ENCODE peak calls at places on chromosomes 5 and 9, in eight cellular contexts. N is astrocyte, S is Caco-2, U is Peyer's patch, D is GM12878, H is tibial nerve, X is spleen, Q is right atrium auricular region. Z is an unnamed sample.

GRCh38 chr5:80739487-80739886 is 84.7 kb upstream of the DHFR start:
- DNase-seq in S (no peak), Q (no peak), N (no peak), H (no peak), D (no peak), U (no peak), X (no peak), Z (no peak)

GRCh38 chr5:38265546-38266179 is 7.3 kb downstream of the EGFLAM start:
- DNase-seq in Q (peak), X (no peak), H (peak), N (peak), U (no peak), D (no peak), S (peak), Z (peak)

GRCh38 chr5:121974261-121974660 is 12.5 kb downstream of the SRFBP1 start:
- DNase-seq in Q (no peak), D (no peak), H (no peak), N (peak), S (no peak), X (no peak), U (no peak), Z (peak)

GRCh38 chr5:169803077-169803981 is 166.3 kb downstream of the DOCK2 start:
- DNase-seq in H (no peak), D (no peak), N (peak), S (no peak), U (no peak), X (no peak), Q (peak), Z (peak)

GRCh38 chr5:17167171-17167891 is 50.1 kb upstream of the BASP1 start:
- DNase-seq in Q (no peak), U (no peak), N (peak), D (no peak), X (no peak), H (no peak), S (no peak), Z (no peak)

GRCh38 chr5:103561670-103562069 is 919 bp downstream of the NUDT12 start:
- DNase-seq in U (no peak), X (no peak), N (no peak), H (no peak), Q (no peak), D (no peak), S (no peak), Z (peak)

GRCh38 chr5:43017438-43017820 is 22.7 kb downstream of the ANXA2R start:
- DNase-seq in S (peak), N (no peak), H (no peak), D (no peak), Q (no peak), U (no peak), X (peak), Z (peak)

GRCh38 chr9:131234799-131235479 is 41.4 kb downstream of the FAM78A start:
- DNase-seq in X (no peak), H (no peak), N (no peak), S (no peak), U (no peak), Q (no peak), D (no peak), Z (no peak)

GRCh38 chr5:133387091-133387490 is 225.2 kb downstream of the FSTL4 start:
- DNase-seq in H (no peak), S (no peak), U (no peak), D (no peak), X (no peak), N (no peak), Q (no peak), Z (no peak)

GRCh38 chr5:129973716-129974426 is 69.6 kb downstream of the CHSY3 start:
- DNase-seq in N (peak), X (no peak), U (no peak), H (no peak), D (no peak), Q (no peak), S (no peak), Z (peak)

GRCh38 chr5:177454397-177455035 is 7.9 kb downstream of the PRR7 start:
- DNase-seq in N (peak), Q (peak), X (peak), S (peak), H (peak), D (no peak), U (peak), Z (peak)

GRCh38 chr5:14880688-14881087 is 9.1 kb upstream of the ANKH start:
- DNase-seq in Q (no peak), S (no peak), D (no peak), N (no peak), H (no peak), U (no peak), X (no peak), Z (no peak)

GRCh38 chr9:134631881-134632280 is 9.7 kb upstream of the COL5A1 start:
- DNase-seq in Q (no peak), N (no peak), H (no peak), X (peak), S (peak), U (peak), D (no peak), Z (no peak)

GRCh38 chr5:24363789-24364534 is 280.8 kb downstream of the CDH10 start:
- DNase-seq in X (no peak), H (no peak), U (no peak), S (no peak), D (no peak), N (no peak), Q (no peak), Z (no peak)

GRCh38 chr5:103774736-103775135 is 212.1 kb upstream of the NUDT12 start:
- DNase-seq in H (no peak), S (no peak), U (no peak), Q (no peak), X (no peak), N (peak), D (no peak), Z (no peak)

GRCh38 chr5:146447734-146448380 is 724 bp downstream of the TCERG1 start:
- DNase-seq in X (no peak), Q (no peak), S (no peak), D (no peak), N (peak), U (no peak), H (no peak), Z (peak)

GRCh38 chr9:109730228-109730627 is 49.8 kb upstream of the PALM2AKAP2 start:
- DNase-seq in Q (no peak), H (no peak), S (no peak), N (no peak), X (no peak), D (no peak), U (no peak), Z (peak)

GRCh38 chr5:82405166-82405565 is 127.0 kb upstream of the RPS23 start:
- DNase-seq in U (no peak), X (no peak), N (peak), D (no peak), S (no peak), H (no peak), Q (no peak), Z (peak)

GRCh38 chr9:11558043-11558442 is 945.2 kb upstream of the PTPRD start:
- DNase-seq in N (no peak), S (no peak), X (no peak), H (no peak), D (no peak), Q (no peak), U (no peak), Z (no peak)

GRCh38 chr5:28766565-28767158 is 1728.3 kb upstream of the CDH9 start:
- DNase-seq in U (no peak), D (no peak), H (no peak), S (no peak), N (peak), Q (no peak), X (no peak), Z (peak)

GRCh38 chr9:37029304-37029775 is 4.7 kb downstream of the PAX5 start:
- DNase-seq in D (no peak), Q (no peak), S (no peak), X (peak), N (no peak), H (no peak), U (no peak), Z (no peak)

GRCh38 chr5:87746891-87747366 is 334.2 kb upstream of the CCNH start:
- DNase-seq in S (no peak), H (no peak), D (no peak), Q (no peak), X (no peak), U (no peak), N (peak), Z (no peak)

GRCh38 chr9:129676287-129676686 is 10.8 kb downstream of the PRRX2 start:
- DNase-seq in Q (no peak), H (no peak), X (no peak), N (no peak), U (no peak), D (no peak), S (no peak), Z (no peak)

GRCh38 chr9:3058409-3058808 is 214.5 kb upstream of the PUM3 start:
- DNase-seq in U (no peak), H (no peak), X (no peak), Q (no peak), S (no peak), N (no peak), D (no peak), Z (no peak)

GRCh38 chr5:51983161-51983560 is 599.9 kb downstream of the ISL1 start:
- DNase-seq in S (no peak), H (no peak), N (no peak), U (no peak), X (no peak), Q (no peak), D (no peak), Z (no peak)

GRCh38 chr5:112604741-112605390 is 132.8 kb upstream of the APC start:
- DNase-seq in U (no peak), X (no peak), H (no peak), D (peak), S (peak), N (no peak), Q (no peak), Z (peak)

GRCh38 chr5:132895719-132896305 is 22.3 kb downstream of the LEAP2 start:
- DNase-seq in N (no peak), Q (no peak), U (no peak), D (no peak), X (no peak), S (no peak), H (no peak), Z (no peak)

GRCh38 chr5:73007051-73007450 is 51.2 kb downstream of the FCHO2 start:
- DNase-seq in H (no peak), D (no peak), N (peak), Q (no peak), S (no peak), U (no peak), X (no peak), Z (no peak)

DNA sequence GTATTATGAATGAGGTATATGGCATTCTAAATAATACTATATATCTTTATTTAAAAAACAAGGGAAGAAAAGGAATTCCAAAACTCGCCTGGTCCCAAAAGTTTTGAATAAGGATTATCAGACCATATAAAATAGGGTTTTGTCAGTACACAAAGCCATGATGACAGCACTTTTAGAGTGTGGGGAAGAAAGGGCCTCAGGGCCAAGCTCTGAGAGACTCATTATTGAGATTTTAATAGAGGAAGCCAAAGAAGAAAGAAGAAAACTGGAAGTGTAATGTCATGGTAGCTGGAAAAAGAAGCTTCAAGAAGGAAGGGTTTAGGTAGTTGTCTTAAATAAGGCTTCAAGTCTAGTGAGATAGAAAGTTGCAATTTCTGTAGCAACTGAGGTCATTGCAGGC is 53.0 kb downstream of the FCHO2 start:
- DNase-seq in X (no peak), S (no peak), N (no peak), H (no peak), U (no peak), D (no peak), Q (no peak), Z (no peak)
- H3K4me3 ChIP-seq in X (no peak), S (no peak), N (no peak), H (no peak), U (no peak), D (no peak), Q (no peak), Z (no peak)

GRCh38 chr9:127505396-127506116 is 54.2 kb downstream of the LRSAM1 start:
- DNase-seq in U (no peak), Q (no peak), S (peak), N (no peak), X (no peak), D (no peak), H (no peak), Z (peak)

GRCh38 chr9:127503379-127503921 is 52.1 kb downstream of the LRSAM1 start:
- DNase-seq in U (no peak), X (no peak), Q (no peak), S (no peak), N (no peak), H (no peak), D (no peak), Z (no peak)

GRCh38 chr9:127504887-127505251 is 53.6 kb downstream of the LRSAM1 start:
- DNase-seq in Q (no peak), X (no peak), D (no peak), N (no peak), H (no peak), U (no peak), S (no peak), Z (no peak)

GRCh38 chr9:127502706-127503378 is 51.5 kb downstream of the LRSAM1 start:
- DNase-seq in U (no peak), S (no peak), D (no peak), N (no peak), H (no peak), X (no peak), Q (no peak), Z (no peak)

GRCh38 chr9:127503947-127504886 is 52.9 kb downstream of the LRSAM1 start:
- DNase-seq in Q (peak), X (peak), S (peak), H (peak), U (peak), D (no peak), N (peak), Z (peak)
- TF ChIP-seq CTCF in Q (peak), X (peak), S (peak), H (peak), U (peak), D (peak), N (peak), Z (peak)

GRCh38 chr9:122930541-122930932 is 775 bp downstream of the ZBTB26 start:
- DNase-seq in N (no peak), X (no peak), Q (no peak), S (no peak), D (no peak), U (no peak), H (no peak), Z (no peak)

GRCh38 chr9:122930933-122931850 is at the start of gene ZBTB26:
- DNase-seq in Q (peak), D (peak), S (peak), H (peak), X (peak), U (peak), N (peak), Z (peak)

GRCh38 chr9:122923947-122924346 is 7.4 kb downstream of the ZBTB26 start:
- DNase-seq in Q (no peak), X (no peak), S (no peak), U (no peak), D (no peak), N (no peak), H (no peak), Z (no peak)

GRCh38 chr9:122931851-122932199 is 513 bp upstream of the ZBTB26 start:
- DNase-seq in X (no peak), N (no peak), Q (no peak), S (no peak), D (no peak), H (no peak), U (no peak), Z (no peak)

DNA sequence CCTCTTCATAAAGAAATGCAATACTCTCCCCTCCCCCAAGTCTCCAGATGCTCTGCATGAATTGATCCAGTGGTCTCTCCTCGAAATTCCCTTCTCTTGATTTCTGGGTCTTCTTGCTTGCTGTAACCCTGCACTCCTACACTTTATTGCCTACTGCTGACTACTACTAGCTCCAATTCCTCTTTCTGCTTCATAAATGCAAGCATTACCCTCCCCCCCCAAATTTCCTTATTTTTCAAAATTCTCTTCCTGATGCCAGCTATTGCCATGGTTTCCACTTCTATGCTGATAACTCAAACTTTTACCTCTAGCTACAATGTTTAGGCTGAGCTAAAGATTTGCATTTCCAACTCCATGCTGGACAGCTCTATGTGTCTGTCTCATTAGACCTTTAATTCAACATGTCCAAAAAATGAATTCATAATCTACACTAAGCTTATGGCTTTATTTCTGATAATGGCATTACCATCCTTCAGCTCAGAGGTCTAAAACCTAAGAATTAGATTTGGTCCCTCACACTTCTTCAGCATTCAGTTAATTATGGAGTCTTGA is 1.4 kb downstream of the ZBTB26 start:
- DNase-seq in X (no peak), U (no peak), H (no peak), N (no peak), S (no peak), D (no peak), Q (no peak), Z (no peak)
- H3K4me3 ChIP-seq in X (no peak), U (no peak), H (no peak), N (peak), S (peak), D (peak), Q (no peak), Z (peak)

GRCh38 chr9:4674783-4675182 is 4.6 kb upstream of the CDC37L1 start:
- DNase-seq in H (no peak), N (peak), D (no peak), U (no peak), S (no peak), X (no peak), Q (no peak), Z (peak)
- TF ChIP-seq CTCF in H (no peak), N (no peak), D (no peak), U (no peak), S (no peak), X (no peak), Q (no peak), Z (no peak)

Z was measured in fibroblast of pulmonary artery.